ENCODE peak calls at places on chromosomes 5 and 9, in ten cellular contexts. C, X, M, Z, V, T, Y, I, P and B are unnamed samples.

GRCh38 chr5:161094411-161094810 is 242.4 kb upstream of the ATP10B start:
- DNase-seq in C (no peak), X (no peak), M (no peak), Z (no peak), V (no peak), T (no peak), Y (no peak), I (peak; percentile 3), P (no peak), B (no peak)

GRCh38 chr5:138927979-138928378 is 52.8 kb upstream of the LRRTM2 start:
- DNase-seq in C (peak; percentile 87), X (peak; percentile 90), M (peak; percentile 93), Z (peak; percentile 43), V (peak; percentile 46), T (no peak), Y (peak; percentile 95), I (peak; percentile 23), P (no peak), B (no peak)

GRCh38 chr9:89687216-89687615 is 82.4 kb downstream of the GADD45G start:
- DNase-seq in C (no peak), X (no peak), M (no peak), Z (no peak), V (no peak), T (no peak), Y (no peak), I (no peak), P (no peak), B (no peak)

GRCh38 chr5:114317751-114318150 is 44.1 kb upstream of the KCNN2 start:
- DNase-seq in C (no peak), X (peak; percentile 2), M (no peak), Z (no peak), V (no peak), T (no peak), Y (no peak), I (no peak), P (no peak), B (no peak)

GRCh38 chr5:84724181-84724580 is 339.5 kb upstream of the EDIL3 start:
- DNase-seq in C (no peak), X (no peak), M (no peak), Z (no peak), V (no peak), T (no peak), Y (no peak), I (no peak), P (no peak), B (no peak)

GRCh38 chr5:19266791-19267190 is 721.2 kb downstream of the CDH18 start:
- DNase-seq in C (no peak), X (no peak), M (no peak), Z (no peak), V (no peak), T (no peak), Y (no peak), I (no peak), P (no peak), B (no peak)

GRCh38 chr5:149794338-149795023 is 64.4 kb downstream of the PPARGC1B start:
- DNase-seq in C (no peak), X (no peak), M (no peak), Z (no peak), V (no peak), T (no peak), Y (no peak), I (no peak), P (no peak), B (no peak)

GRCh38 chr9:112132356-112132755 is 42.7 kb downstream of the SUSD1 start:
- DNase-seq in C (no peak), X (no peak), M (no peak), Z (no peak), V (no peak), T (no peak), Y (no peak), I (peak; percentile 70), P (no peak), B (no peak)

GRCh38 chr5:167723254-167723871 is 568.1 kb upstream of the WWC1 start:
- DNase-seq in C (peak; percentile 62), X (no peak), M (peak; percentile 64), Z (peak; percentile 68), V (peak; percentile 23), T (peak; percentile 66), Y (peak; percentile 84), I (peak; percentile 70), P (peak; percentile 81), B (peak; percentile 70)

GRCh38 chr5:160269017-160269416 is 39.7 kb downstream of the FABP6 start:
- DNase-seq in C (peak; percentile 86), X (no peak), M (no peak), Z (peak; percentile 71), V (peak; percentile 74), T (peak; percentile 77), Y (peak; percentile 89), I (peak; percentile 91), P (no peak), B (peak; percentile 50)

GRCh38 chr5:115460476-115460875 is 84.1 kb downstream of the FEM1C start:
- DNase-seq in C (peak; percentile 46), X (no peak), M (peak; percentile 31), Z (no peak), V (no peak), T (peak; percentile 11), Y (peak; percentile 91), I (peak; percentile 92), P (peak; percentile 27), B (peak; percentile 25)

GRCh38 chr5:139543423-139543991 is 17.6 kb upstream of the UBE2D2 start:
- DNase-seq in C (peak; percentile 70), X (peak; percentile 91), M (peak; percentile 63), Z (peak; percentile 81), V (no peak), T (no peak), Y (peak; percentile 39), I (peak; percentile 5), P (no peak), B (no peak)

GRCh38 chr5:74167206-74167929 is 473.2 kb downstream of the ENC1 start:
- DNase-seq in C (no peak), X (no peak), M (no peak), Z (no peak), V (no peak), T (no peak), Y (no peak), I (peak; percentile 92), P (peak; percentile 6), B (peak; percentile 20)

GRCh38 chr5:154652746-154653417 is 102.3 kb upstream of the LARP1 start:
- DNase-seq in C (peak; percentile 35), X (no peak), M (peak; percentile 64), Z (peak; percentile 23), V (no peak), T (no peak), Y (no peak), I (no peak), P (no peak), B (no peak)

GRCh38 chr5:175728885-175729828 is 71.3 kb downstream of the HRH2 start:
- DNase-seq in C (no peak), X (no peak), M (no peak), Z (no peak), V (no peak), T (no peak), Y (peak; percentile 6), I (no peak), P (no peak), B (no peak)

GRCh38 chr5:57749396-57749795 is 266.8 kb upstream of the ACTBL2 start:
- DNase-seq in C (no peak), X (no peak), M (no peak), Z (no peak), V (no peak), T (no peak), Y (no peak), I (peak; percentile 41), P (no peak), B (no peak)

DNA sequence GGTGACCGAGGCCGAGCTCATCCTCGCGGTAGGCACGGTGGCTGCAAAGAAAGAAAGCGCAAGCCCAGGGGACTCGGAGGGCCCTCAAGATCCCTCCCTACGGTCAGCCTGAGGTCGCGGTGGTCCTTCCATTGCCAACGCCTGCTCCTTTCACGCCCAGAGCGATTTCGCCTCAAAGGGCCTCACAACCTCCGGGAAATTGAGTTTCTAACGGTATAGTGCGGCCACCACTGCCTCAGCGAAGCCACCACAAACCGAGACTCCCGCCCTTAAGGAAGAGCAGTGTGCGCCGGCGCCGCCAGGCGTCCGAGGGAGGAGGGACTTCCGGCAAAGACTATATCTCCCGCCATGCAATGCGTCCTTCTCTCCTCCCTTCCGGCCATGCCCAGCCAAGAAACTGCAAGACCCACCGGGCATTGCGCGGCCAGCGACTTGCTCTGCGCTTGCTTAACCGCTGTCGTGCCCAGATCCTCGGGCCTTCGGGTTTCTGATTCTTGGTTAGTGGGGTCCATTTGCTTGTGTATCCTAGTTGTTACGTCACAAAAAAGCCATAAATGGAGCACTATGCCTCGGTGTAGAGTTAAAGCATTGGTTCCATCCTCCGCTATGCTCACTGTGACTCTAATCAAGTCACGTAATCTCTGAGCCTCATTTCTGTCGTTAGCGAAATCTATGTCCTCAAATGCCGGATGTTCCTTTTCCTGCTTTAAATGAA is at the start of gene HAUS6:
- DNase-seq in C (peak; percentile 96), X (peak; percentile 97), M (peak; percentile 98), Z (peak; percentile 98), V (peak; percentile 96), T (peak; percentile 100), Y (peak; percentile 95), I (peak; percentile 96), P (peak; percentile 94), B (peak; percentile 79)
- TF ChIP-seq POLR2A in C (peak; percentile 80), X (peak; percentile 82), M (peak; percentile 97), Z (peak; percentile 68), V (peak; percentile 90), T (peak; percentile 97), Y (peak; percentile 74), I (peak; percentile 56), P (peak; percentile 93), B (no peak)

DNA sequence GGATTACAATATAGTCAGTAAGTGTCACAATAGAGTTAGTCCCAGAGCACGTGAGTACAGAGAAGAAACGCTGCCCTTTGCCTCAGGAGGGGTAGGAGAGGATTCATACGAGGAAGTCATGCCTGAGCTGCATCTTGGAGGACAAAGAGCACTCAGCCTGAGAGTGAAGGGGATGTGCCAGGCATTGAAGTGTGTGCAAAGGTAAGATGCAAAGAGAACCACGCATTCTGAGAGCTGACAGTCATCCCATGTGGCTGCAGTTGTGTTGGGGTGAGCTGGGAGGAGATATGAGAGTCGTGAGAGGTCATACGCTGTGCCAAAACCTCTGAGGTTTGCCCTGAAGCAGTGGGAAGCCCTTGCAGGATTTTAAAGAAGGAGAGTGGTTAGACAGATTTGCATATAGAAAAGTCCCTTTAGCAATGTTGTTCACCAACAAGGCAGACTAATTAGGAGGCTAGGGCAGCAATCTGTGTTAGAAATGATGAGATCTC is 97.5 kb downstream of the PIP5K1B start:
- DNase-seq in C (no peak), X (no peak), M (no peak), Z (peak; percentile 32), V (no peak), T (no peak), Y (no peak), I (no peak), P (no peak), B (no peak)
- TF ChIP-seq POLR2A in C (no peak), X (no peak), M (no peak), Z (no peak), V (no peak), T (no peak), Y (no peak), I (no peak), P (no peak), B (no peak)

GRCh38 chr9:129080608-129081387 is at the start of gene DOLPP1:
- DNase-seq in C (peak; percentile 99), X (peak; percentile 99), M (peak; percentile 100), Z (peak; percentile 99), V (peak; percentile 99), T (peak; percentile 99), Y (peak; percentile 99), I (peak; percentile 99), P (peak; percentile 100), B (peak; percentile 100)
- TF ChIP-seq POLR2A in C (peak; percentile 69), X (peak; percentile 84), M (peak; percentile 73), Z (peak; percentile 92), V (peak; percentile 48), T (peak; percentile 87), Y (peak; percentile 79), I (no peak), P (peak; percentile 60), B (peak; percentile 82)

GRCh38 chr5:172006378-172007152 is at the start of gene FBXW11:
- DNase-seq in C (peak; percentile 98), X (peak; percentile 98), M (peak; percentile 98), Z (peak; percentile 97), V (peak; percentile 96), T (peak; percentile 96), Y (peak; percentile 97), I (peak; percentile 97), P (peak; percentile 97), B (peak; percentile 88)
- TF ChIP-seq POLR2A in C (peak; percentile 78), X (peak; percentile 92), M (peak; percentile 90), Z (peak; percentile 88), V (peak; percentile 81), T (peak; percentile 85), Y (peak; percentile 86), I (peak; percentile 85), P (peak; percentile 99), B (peak; percentile 99)